ENCODE peak calls at places on chromosomes 12 and 14, in seven cellular contexts. X, D, R, A, M, H and T are unnamed samples.
A peak's percentile ranks its signal among the peaks of the same experiment; 100 is the strongest.

GRCh38 chr12:16524378-16524777 is 81.6 kb downstream of the LMO3 start:
- DNase-seq in D (no peak), H (no peak), X (no peak), R (no peak), A (no peak), M (no peak), T (no peak)

GRCh38 chr12:118357327-118358007 is 15.2 kb downstream of the TAOK3 start:
- DNase-seq in H (no peak), X (no peak), R (no peak), D (no peak), A (peak; percentile 24), M (no peak), T (peak; percentile 26)

GRCh38 chr12:49014547-49014946 is 4.0 kb downstream of the PRKAG1 start:
- DNase-seq in X (no peak), M (no peak), H (no peak), A (no peak), R (no peak), D (no peak), T (no peak)

GRCh38 chr14:43204816-43205215 is 1302.3 kb downstream of the FSCB start:
- DNase-seq in R (no peak), X (no peak), H (peak; percentile 43), D (peak; percentile 96), A (no peak), M (no peak), T (no peak)

GRCh38 chr14:84792722-84793410 is 737.1 kb upstream of the FLRT2 start:
- DNase-seq in H (no peak), X (no peak), A (no peak), R (no peak), D (no peak), M (no peak), T (no peak)

GRCh38 chr14:100988411-100988900 is 84.9 kb upstream of the RTL1 start:
- DNase-seq in M (no peak), A (no peak), X (no peak), H (no peak), R (no peak), D (no peak), T (no peak)

GRCh38 chr14:91303924-91304229 is 59.4 kb upstream of the GPR68 start:
- DNase-seq in D (no peak), R (no peak), A (no peak), H (no peak), X (no peak), M (no peak), T (no peak)

GRCh38 chr14:102213470-102213869 is 73.8 kb downstream of the WDR20 start:
- DNase-seq in X (no peak), D (no peak), A (no peak), R (no peak), H (no peak), M (no peak), T (no peak)

GRCh38 chr14:81336009-81336408 is 64.1 kb downstream of the STON2 start:
- DNase-seq in R (no peak), A (no peak), X (no peak), H (no peak), M (no peak), D (no peak), T (no peak)

GRCh38 chr12:109393437-109394345 is 46.0 kb downstream of the MYO1H start:
- DNase-seq in R (peak; percentile 66), A (no peak), H (peak; percentile 67), M (peak; percentile 34), X (peak; percentile 69), D (no peak), T (peak; percentile 88)

GRCh38 chr14:85125331-85125730 is 404.6 kb upstream of the FLRT2 start:
- DNase-seq in M (no peak), H (no peak), A (no peak), R (no peak), D (no peak), X (no peak), T (no peak)

GRCh38 chr12:25052191-25053020 is 103.5 kb upstream of the BCAT1 start:
- DNase-seq in X (no peak), A (no peak), H (no peak), M (no peak), D (no peak), R (no peak), T (no peak)

GRCh38 chr12:57894577-57895292 is 46.6 kb upstream of the ATP23 start:
- DNase-seq in X (peak; percentile 24), D (no peak), R (no peak), A (no peak), H (no peak), M (peak; percentile 67), T (no peak)

GRCh38 chr14:35285168-35285990 is 6.8 kb upstream of the PSMA6 start:
- DNase-seq in H (no peak), A (no peak), R (peak; percentile 54), X (no peak), D (no peak), M (no peak), T (no peak)

GRCh38 chr12:42590324-42590934 is 883 bp upstream of the PRICKLE1 start:
- DNase-seq in X (no peak), D (no peak), A (no peak), H (peak; percentile 39), R (peak; percentile 7), M (no peak), T (peak; percentile 38)

GRCh38 chr14:77988966-77989365 is 181.2 kb upstream of the NRXN3 start:
- DNase-seq in X (no peak), H (no peak), R (no peak), D (no peak), M (no peak), A (no peak), T (peak; percentile 83)

GRCh38 chr14:64298773-64299172 is 4.6 kb upstream of the ESR2 start:
- DNase-seq in R (no peak), A (no peak), M (no peak), D (no peak), H (no peak), X (no peak), T (no peak)

GRCh38 chr12:51884676-51885229 is 3.1 kb upstream of the ANKRD33 start:
- DNase-seq in D (no peak), M (no peak), H (no peak), X (no peak), R (no peak), A (no peak), T (no peak)

GRCh38 chr12:121786441-121786825 is 7.1 kb downstream of the RHOF start:
- DNase-seq in H (no peak), A (no peak), D (no peak), M (no peak), R (no peak), X (no peak), T (peak; percentile 77)

GRCh38 chr12:10406725-10407124 is 2.8 kb downstream of the KLRC4 start:
- DNase-seq in D (no peak), H (no peak), X (no peak), M (no peak), A (no peak), R (no peak), T (no peak)

GRCh38 chr14:103547455-103547940 is 15.0 kb downstream of the BAG5 start:
- DNase-seq in A (no peak), X (no peak), M (no peak), R (no peak), D (no peak), H (no peak), T (no peak)

GRCh38 chr12:68317047-68317667 is 15.0 kb downstream of the MDM1 start:
- DNase-seq in R (no peak), H (peak; percentile 66), D (no peak), X (peak; percentile 48), A (no peak), M (peak; percentile 16), T (peak; percentile 26)